ENCODE peak calls at places on chromosomes 4 and X, in nine cellular contexts. X is nucleus accumbens; I is stimulated activated naive CD8-positive, alpha-beta T cell treated with anti-CD3 and anti-CD28 coated beads, Interleukin-15, Interleukin-2, amounts not matched to agents 100 U/mL and 50 U/mL, for 24 hours; J is central memory CD4-positive, alpha-beta T cell; B is left lobe of liver; M is CD8-positive, alpha-beta T cell; G is lower lobe of right lung; F is dorsolateral prefrontal cortex; U is AG09319. A is an unnamed sample.

GRCh38 chr4:89288430-89288829 is 19.2 kb downstream of the GPRIN3 start:
- DNase-seq in X (no peak), I (no peak), J (no peak), B (no peak), M (no peak), G (no peak), F (no peak), U (no peak), A (no peak)

GRCh38 chr4:145484240-145484846 is 2.7 kb downstream of the SMAD1 start:
- DNase-seq in X (no peak), I (no peak), J (no peak), B (no peak), M (no peak), G (no peak), F (no peak), U (no peak), A (no peak)

GRCh38 chr4:143404555-143404954 is 67.9 kb downstream of the GAB1 start:
- DNase-seq in X (no peak), I (no peak), J (no peak), B (no peak), M (no peak), G (no peak), F (no peak), U (no peak), A (no peak)

GRCh38 chrX:10199212-10199611 is 42.4 kb downstream of the CLCN4 start:
- DNase-seq in X (no peak), I (no peak), J (no peak), B (peak), M (no peak), G (peak), F (no peak), U (no peak), A (no peak)

GRCh38 chr4:150009533-150009932 is 68.7 kb upstream of the DCLK2 start:
- DNase-seq in X (no peak), I (no peak), J (no peak), B (no peak), M (no peak), G (no peak), F (no peak), U (no peak), A (no peak)

GRCh38 chr4:165517216-165517615 is 138.4 kb downstream of the CPE start:
- DNase-seq in X (no peak), I (no peak), J (no peak), B (no peak), M (no peak), G (no peak), F (no peak), U (no peak), A (no peak)

GRCh38 chr4:13285336-13285735 is 198.8 kb downstream of the RAB28 start:
- DNase-seq in X (no peak), I (no peak), J (no peak), B (no peak), M (no peak), G (no peak), F (no peak), U (no peak), A (no peak)

GRCh38 chrX:55488559-55489314 is 911 bp downstream of the USP51 start:
- DNase-seq in X (peak), I (peak), J (peak), B (peak), M (peak), G (peak), F (peak), U (no peak), A (peak)

GRCh38 chr4:140790765-140791164 is 34.6 kb upstream of the TBC1D9 start:
- DNase-seq in X (no peak), I (peak), J (no peak), B (no peak), M (no peak), G (peak), F (no peak), U (no peak), A (no peak)

GRCh38 chr4:37685726-37686372 is 327 bp downstream of the RELL1 start:
- DNase-seq in X (no peak), I (peak), J (peak), B (no peak), M (peak), G (no peak), F (peak), U (no peak), A (peak)

GRCh38 chr4:185903205-185903604 is 91.2 kb upstream of the SORBS2 start:
- DNase-seq in X (no peak), I (no peak), J (no peak), B (no peak), M (no peak), G (no peak), F (no peak), U (no peak), A (no peak)

GRCh38 chr4:47463235-47463956 is at the start of gene COMMD8:
- DNase-seq in X (peak), I (peak), J (peak), B (peak), M (peak), G (peak), F (peak), U (peak), A (peak)

GRCh38 chr4:185171373-185172071 is 28.5 kb downstream of the SLC25A4 start:
- DNase-seq in X (no peak), I (no peak), J (no peak), B (no peak), M (no peak), G (no peak), F (no peak), U (no peak), A (no peak)

GRCh38 chr4:86835677-86836076 is 13.5 kb downstream of the SLC10A6 start:
- DNase-seq in X (no peak), I (no peak), J (no peak), B (no peak), M (no peak), G (no peak), F (no peak), U (no peak), A (no peak)